ENCODE peak calls at places on chromosomes 13 and 19, in four cellular contexts. O, Z, E and B are unnamed samples. For H3K27me3, the result is how much of the 10 kb centered on the place peaks cover.

GRCh38 chr13:68347220-68347619 is 1117.1 kb upstream of the PCDH9 start:
- DNase-seq in O (no peak), E (no peak), Z (no peak), B (no peak)

GRCh38 chr13:51252954-51253531 is 30.8 kb downstream of the FAM124A start:
- DNase-seq in E (no peak), Z (no peak), O (no peak), B (no peak)

GRCh38 chr13:68170961-68171360 is 940.8 kb upstream of the PCDH9 start:
- DNase-seq in E (no peak), O (no peak), Z (no peak), B (no peak)

GRCh38 chr19:28299649-28300048 is 913.3 kb downstream of the UQCRFS1 start:
- DNase-seq in E (no peak), O (no peak), Z (no peak), B (no peak)

GRCh38 chr13:47004552-47004951 is 107.7 kb upstream of the HTR2A start:
- DNase-seq in Z (no peak), E (no peak), O (no peak), B (no peak)

GRCh38 chr13:31011193-31011860 is 78.9 kb downstream of the TEX26 start:
- DNase-seq in O (no peak), E (no peak), Z (no peak), B (no peak)

GRCh38 chr13:71865858-71866172 is 1.2 kb downstream of the DACH1 start:
- DNase-seq in O (peak), E (no peak), Z (no peak), B (no peak)

GRCh38 chr19:10679743-10680142 is 21.5 kb upstream of the QTRT1 start:
- DNase-seq in O (no peak), E (no peak), Z (no peak), B (no peak)

GRCh38 chr19:2126879-2127518 is 24.4 kb downstream of the AP3D1 start:
- DNase-seq in O (no peak), Z (no peak), E (no peak), B (no peak)

GRCh38 chr13:29887030-29887557 is 36.7 kb upstream of the UBL3 start:
- DNase-seq in E (no peak), Z (no peak), O (no peak), B (no peak)

GRCh38 chr19:934865-935422 is 9.1 kb downstream of the ARID3A start:
- DNase-seq in E (no peak), O (peak), Z (peak), B (no peak)

GRCh38 chr19:19170053-19170945 is at the start of gene MEF2B:
- DNase-seq in O (peak), E (peak), Z (peak), B (peak)

GRCh38 chr19:28065026-28065425 is 1147.9 kb downstream of the UQCRFS1 start:
- DNase-seq in E (no peak), O (no peak), Z (no peak), B (no peak)

GRCh38 chr19:1553415-1553814 is 14.7 kb downstream of the MEX3D start:
- DNase-seq in E (no peak), Z (no peak), O (no peak), B (no peak)

GRCh38 chr13:46122304-46122703 is 17.5 kb upstream of the CPB2 start:
- DNase-seq in O (no peak), E (no peak), Z (no peak), B (no peak)

DNA sequence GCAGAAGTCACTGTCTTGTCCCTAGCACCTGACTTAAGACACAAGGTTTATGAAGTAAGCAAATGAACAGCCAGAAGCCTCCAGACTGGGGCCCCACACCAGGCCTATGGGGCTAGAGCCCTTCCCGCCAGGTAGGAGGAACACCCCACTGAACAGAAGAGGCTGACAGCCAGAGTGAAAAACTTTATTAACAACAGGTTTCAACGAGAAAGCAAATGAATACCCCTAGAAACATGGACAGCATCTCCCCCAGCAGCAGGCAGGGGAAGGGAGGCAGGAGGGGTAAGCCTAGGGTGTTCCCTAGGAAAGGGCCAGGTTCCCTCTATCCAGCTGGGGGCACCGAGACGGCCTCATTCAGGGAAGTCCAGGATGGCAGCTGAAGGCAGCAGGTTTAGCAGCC is 1.3 kb downstream of the WDR83 start:
- DNase-seq in E (no peak), O (no peak), Z (no peak), B (no peak)
- H3K4me3 ChIP-seq in E (peak), O (peak), Z (no peak), B (no peak)

DNA sequence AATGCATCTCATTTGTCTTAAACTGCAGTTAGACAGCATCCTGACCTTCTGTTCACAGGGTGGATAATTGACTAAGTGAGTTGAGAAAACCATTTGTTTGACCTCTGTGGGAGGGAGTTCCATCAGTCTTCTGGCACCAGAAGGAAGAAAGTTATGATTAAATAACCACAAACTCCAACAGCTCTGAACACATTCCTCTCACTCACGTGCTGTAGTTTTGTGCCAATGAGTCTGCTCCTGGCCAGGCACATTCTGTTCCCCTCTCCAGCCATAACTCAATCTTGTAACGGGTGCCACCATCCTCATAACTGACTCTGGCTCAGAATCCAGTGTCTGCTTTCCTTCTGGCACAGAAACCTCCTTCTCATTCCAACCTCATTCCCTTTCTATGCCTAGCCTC is 817.1 kb downstream of the SLITRK1 start:
- DNase-seq in O (no peak), Z (no peak), E (peak), B (no peak)
- H3K27me3 ChIP-seq in O (under half), Z (under half), E (under half), B (under half)

DNA sequence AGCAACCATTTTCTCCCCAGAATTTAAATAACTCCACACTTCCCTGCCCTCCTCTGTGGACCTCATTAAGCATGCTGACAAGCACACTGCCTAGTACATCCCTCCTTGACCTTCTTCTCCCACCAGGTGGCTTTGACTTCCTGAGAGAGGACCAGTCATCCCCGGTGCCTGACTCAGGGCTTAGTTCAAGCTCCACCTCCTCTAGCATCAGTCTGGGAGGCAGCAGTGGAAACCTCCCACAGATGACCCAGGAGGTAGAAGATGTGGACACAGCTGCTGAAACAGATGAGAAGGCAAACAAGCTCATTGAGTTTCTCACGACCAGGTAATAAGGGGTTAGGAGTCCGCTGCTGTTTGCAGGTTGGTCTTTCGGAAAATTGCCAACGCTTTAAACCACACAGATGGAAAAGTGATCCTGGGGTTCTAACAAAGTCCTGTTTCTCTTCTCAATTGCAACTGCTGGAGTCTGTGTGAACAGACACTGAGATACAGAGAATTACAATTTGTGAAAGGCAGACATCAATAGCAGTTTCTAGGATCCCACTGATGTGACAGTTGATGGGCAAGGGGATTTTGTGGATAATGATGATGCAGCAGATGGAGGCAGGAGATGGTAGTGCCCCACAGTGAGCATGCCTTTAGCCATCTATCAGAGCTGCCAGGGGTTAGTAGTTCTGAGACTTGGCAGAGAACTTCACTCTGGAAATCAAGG is 86.7 kb downstream of the ZAR1L start:
- DNase-seq in O (no peak), Z (no peak), E (peak), B (peak)
- TF ChIP-seq CTCF in O (no peak), Z (no peak), E (peak), B (no peak)

DNA sequence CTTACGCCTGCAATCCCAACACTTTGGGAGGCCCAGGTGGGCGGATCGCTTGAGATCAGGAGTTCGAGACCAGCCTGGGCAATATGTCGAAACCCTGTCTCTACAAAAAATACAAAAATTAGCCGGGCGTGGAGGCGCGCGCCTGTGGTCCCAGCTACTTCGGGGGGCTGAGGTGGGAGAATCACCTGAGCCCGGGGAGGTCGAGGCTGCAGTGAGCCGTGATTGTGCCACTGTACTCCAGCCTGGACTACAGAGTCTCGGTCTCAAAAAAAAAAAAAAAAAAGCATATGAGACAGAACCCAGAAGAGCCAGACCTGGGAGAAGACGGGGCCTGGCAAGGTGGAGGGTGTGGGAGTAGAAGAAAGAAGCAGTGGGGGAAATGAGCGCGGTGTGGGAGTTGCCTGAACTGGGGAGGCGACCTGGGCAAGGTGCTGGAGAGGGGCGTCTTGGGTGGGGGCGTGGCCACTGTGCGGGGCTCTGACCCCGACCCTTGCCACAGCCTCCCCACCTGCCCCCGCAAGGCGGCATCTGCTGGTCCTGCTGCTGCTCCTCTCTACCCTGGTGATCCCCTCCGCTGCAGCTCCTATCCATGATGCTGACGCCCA is 508 bp downstream of the DKKL1 start:
- DNase-seq in E (no peak), O (no peak), Z (no peak), B (no peak)
- H3K4me3 ChIP-seq in E (peak), O (no peak), Z (no peak), B (peak)

GRCh38 chr19:13875824-13876223 is 1.1 kb upstream of the NANOS3 start:
- DNase-seq in O (no peak), Z (no peak), E (no peak), B (no peak)
- H3K27me3 ChIP-seq in O (under half), Z (under half), E (under half), B (under half)

GRCh38 chr13:18949489-18949761 is 232.2 kb downstream of the TUBA3C start:
- DNase-seq in E (no peak), O (no peak), Z (no peak), B (no peak)
- TF ChIP-seq CTCF in E (no peak), O (no peak), Z (no peak), B (no peak)

DNA sequence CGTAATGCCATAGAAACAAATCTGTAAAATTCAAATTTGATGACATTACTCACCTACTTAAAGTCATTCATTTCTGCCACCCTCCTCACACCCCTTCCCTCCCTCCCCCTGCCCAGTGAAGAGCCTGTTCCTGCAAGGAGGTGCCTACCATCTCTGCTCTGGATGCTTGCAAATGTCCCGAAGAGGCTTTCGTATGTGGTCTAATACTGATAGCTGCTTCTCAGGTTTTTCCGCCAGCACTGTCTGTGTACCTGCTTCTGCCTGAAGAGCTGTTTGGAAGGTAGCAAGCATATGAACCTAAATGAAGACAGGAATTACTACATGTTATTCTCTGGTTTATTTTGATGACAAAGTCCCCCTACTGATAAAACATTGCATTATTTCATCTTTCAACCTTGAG is 57.1 kb downstream of the GPALPP1 start:
- DNase-seq in E (no peak), Z (no peak), O (no peak), B (no peak)
- H3K4me3 ChIP-seq in E (peak), Z (no peak), O (peak), B (no peak)